ENCODE peak calls at places on chromosome 4, in seven cellular contexts. O, N, Y, R, A, M and W are unnamed samples.

GRCh38 chr4:26081795-26082498 is 167.9 kb downstream of the SMIM20 start:
- DNase-seq in O (no peak), N (no peak), Y (no peak), R (peak), A (peak), M (no peak), W (no peak)

GRCh38 chr4:102598759-102599379 is 97.7 kb downstream of the NFKB1 start:
- DNase-seq in O (peak), N (no peak), Y (no peak), R (peak), A (no peak), M (no peak), W (no peak)

GRCh38 chr4:33060873-33061542 is 2340.8 kb downstream of the PCDH7 start:
- DNase-seq in O (peak), N (peak), Y (peak), R (peak), A (peak), M (no peak), W (peak)

GRCh38 chr4:52015366-52015765 is 4.8 kb downstream of the LRRC66 start:
- DNase-seq in O (no peak), N (no peak), Y (no peak), R (peak), A (peak), M (no peak), W (no peak)

GRCh38 chr4:73609688-73610087 is 10.5 kb downstream of the RASSF6 start:
- DNase-seq in O (peak), N (no peak), Y (no peak), R (peak), A (no peak), M (no peak), W (no peak)

GRCh38 chr4:62431513-62431912 is 1231.4 kb downstream of the ADGRL3 start:
- DNase-seq in O (no peak), N (no peak), Y (no peak), R (no peak), A (no peak), M (no peak), W (no peak)

GRCh38 chr4:146520894-146521542 is 722 bp downstream of the SLC10A7 start:
- DNase-seq in O (peak), N (no peak), Y (peak), R (peak), A (no peak), M (no peak), W (no peak)

GRCh38 chr4:76950846-76951321 is 1.3 kb downstream of the SEPTIN11 start:
- DNase-seq in O (no peak), N (no peak), Y (no peak), R (peak), A (peak), M (no peak), W (no peak)

GRCh38 chr4:148333265-148333664 is 108.9 kb downstream of the NR3C2 start:
- DNase-seq in O (no peak), N (no peak), Y (no peak), R (no peak), A (peak), M (no peak), W (no peak)

GRCh38 chr4:28788929-28789490 is 1928.4 kb downstream of the STIM2 start:
- DNase-seq in O (no peak), N (no peak), Y (no peak), R (no peak), A (no peak), M (no peak), W (no peak)

GRCh38 chr4:131091896-131092295 is 1995.9 kb downstream of the C4orf33 start:
- DNase-seq in O (no peak), N (no peak), Y (no peak), R (peak), A (peak), M (no peak), W (no peak)

GRCh38 chr4:82896755-82897154 is 3.8 kb upstream of the THAP9 start:
- DNase-seq in O (no peak), N (no peak), Y (no peak), R (no peak), A (no peak), M (no peak), W (no peak)

GRCh38 chr4:169098054-169098896 is 88.2 kb upstream of the CBR4 start:
- DNase-seq in O (peak), N (no peak), Y (no peak), R (peak), A (no peak), M (no peak), W (no peak)

GRCh38 chr4:26959654-26960047 is 99.0 kb downstream of the STIM2 start:
- DNase-seq in O (no peak), N (no peak), Y (no peak), R (no peak), A (peak), M (no peak), W (no peak)

GRCh38 chr4:180675368-180675675 is 1567.9 kb upstream of the TENM3 start:
- DNase-seq in O (no peak), N (no peak), Y (no peak), R (no peak), A (no peak), M (no peak), W (no peak)

GRCh38 chr4:149788286-149788685 is 27.4 kb downstream of the IQCM start:
- DNase-seq in O (no peak), N (no peak), Y (no peak), R (no peak), A (no peak), M (no peak), W (no peak)

GRCh38 chr4:149781150-149781549 is 34.5 kb downstream of the IQCM start:
- DNase-seq in O (peak), N (no peak), Y (no peak), R (peak), A (no peak), M (no peak), W (no peak)

GRCh38 chr4:149785686-149786431 is 29.8 kb downstream of the IQCM start:
- DNase-seq in O (no peak), N (no peak), Y (no peak), R (peak), A (peak), M (no peak), W (no peak)

GRCh38 chr4:149784018-149784417 is 31.6 kb downstream of the IQCM start:
- DNase-seq in O (peak), N (no peak), Y (no peak), R (peak), A (no peak), M (no peak), W (no peak)
- H3K27ac ChIP-seq in O (no peak), N (no peak), Y (no peak), R (no peak), A (no peak), M (no peak), W (no peak)

GRCh38 chr4:78778530-78778929 is 2.4 kb downstream of the BMP2K start:
- DNase-seq in O (no peak), N (no peak), Y (no peak), R (no peak), A (no peak), M (no peak), W (no peak)
- H3K27ac ChIP-seq in O (no peak), N (peak), Y (no peak), R (no peak), A (no peak), M (no peak), W (no peak)

DNA sequence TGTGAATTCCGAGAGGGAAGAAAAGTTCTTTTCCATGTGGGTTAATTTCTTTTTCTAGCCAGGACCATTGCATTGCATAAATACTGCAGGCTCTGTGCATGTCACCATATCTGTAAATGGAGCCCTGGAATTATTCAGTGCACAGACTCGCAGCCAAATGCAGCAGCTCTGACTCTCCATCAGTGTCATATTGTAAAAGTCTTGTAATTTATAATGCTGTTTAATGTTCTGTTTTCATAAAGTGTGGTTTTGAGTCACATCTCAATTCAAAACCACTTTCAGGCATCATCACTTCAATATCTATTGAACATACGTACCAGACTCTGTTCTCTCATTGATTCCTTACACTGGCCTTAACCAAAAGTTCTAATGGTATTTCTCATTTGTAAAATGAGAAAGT is 193.9 kb upstream of the RPL34 start:
- DNase-seq in O (peak), N (no peak), Y (no peak), R (peak), A (no peak), M (no peak), W (no peak)
- H3K27ac ChIP-seq in O (peak), N (no peak), Y (peak), R (no peak), A (no peak), M (no peak), W (no peak)

DNA sequence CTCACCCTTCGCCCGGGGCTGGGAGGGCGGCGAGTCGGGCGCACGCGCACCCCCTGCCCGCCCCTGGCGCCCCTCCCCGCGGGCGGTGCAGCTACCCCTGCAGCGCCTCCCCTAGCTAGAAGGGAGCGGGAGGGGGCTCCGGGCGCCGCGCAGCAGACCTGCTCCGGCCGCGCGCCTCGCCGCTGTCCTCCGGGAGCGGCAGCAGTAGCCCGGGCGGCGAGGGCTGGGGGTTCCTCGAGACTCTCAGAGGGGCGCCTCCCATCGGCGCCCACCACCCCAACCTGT is at the start of gene NPNT:
- DNase-seq in O (no peak), N (no peak), Y (no peak), R (peak), A (no peak), M (no peak), W (no peak)
- H3K27ac ChIP-seq in O (no peak), N (no peak), Y (peak), R (no peak), A (no peak), M (peak), W (peak)

GRCh38 chr4:150082241-150082640 is 4.0 kb downstream of the DCLK2 start:
- DNase-seq in O (no peak), N (no peak), Y (peak), R (no peak), A (no peak), M (no peak), W (no peak)

GRCh38 chr4:150080335-150080734 is 2.1 kb downstream of the DCLK2 start:
- DNase-seq in O (peak), N (no peak), Y (no peak), R (peak), A (no peak), M (no peak), W (no peak)

GRCh38 chr4:150080875-150081274 is 2.6 kb downstream of the DCLK2 start:
- DNase-seq in O (no peak), N (no peak), Y (no peak), R (no peak), A (no peak), M (no peak), W (no peak)

GRCh38 chr4:150078041-150078995 is at the start of gene DCLK2:
- DNase-seq in O (peak), N (peak), Y (peak), R (peak), A (peak), M (peak), W (peak)

GRCh38 chr4:150078996-150079581 is 844 bp downstream of the DCLK2 start:
- DNase-seq in O (peak), N (peak), Y (peak), R (peak), A (peak), M (peak), W (peak)
- H3K27ac ChIP-seq in O (no peak), N (peak), Y (peak), R (peak), A (no peak), M (peak), W (peak)